ENCODE peak calls at places on chromosomes 1 and 21, in five cellular contexts. M is fibroblast of lung; L is SK-N-SH; B is CD8-positive, alpha-beta T cell; H is A549. X is an unnamed sample.

GRCh38 chr1:236836157-236836556 is 41.1 kb downstream of the MTR start:
- DNase-seq in M (no peak), L (no peak), B (no peak), H (no peak), X (no peak)

GRCh38 chr1:6365047-6365446 is 28.5 kb downstream of the ACOT7 start:
- DNase-seq in M (no peak), L (no peak), B (peak), H (no peak), X (no peak)

GRCh38 chr1:28087614-28088167 is 719 bp downstream of the EYA3 start:
- DNase-seq in M (no peak), L (peak), B (no peak), H (no peak), X (peak)

GRCh38 chr21:26098758-26099157 is 71.8 kb downstream of the APP start:
- DNase-seq in M (peak), L (no peak), B (no peak), H (no peak), X (peak)

GRCh38 chr1:35557118-35557610 is at the start of gene KIAA0319L:
- DNase-seq in M (no peak), L (peak), B (no peak), H (peak), X (peak)

GRCh38 chr1:200372885-200373181 is 37.0 kb downstream of the ZNF281 start:
- DNase-seq in M (no peak), L (no peak), B (no peak), H (no peak), X (no peak)

GRCh38 chr1:117257291-117257690 is 46.6 kb upstream of the VTCN1 start:
- DNase-seq in M (no peak), L (no peak), B (no peak), H (no peak), X (no peak)

GRCh38 chr1:106755682-106756406 is 300.6 kb upstream of the PRMT6 start:
- DNase-seq in M (peak), L (no peak), B (no peak), H (no peak), X (peak)

GRCh38 chr1:22806584-22806983 is 95.9 kb downstream of the EPHB2 start:
- DNase-seq in M (no peak), L (no peak), B (no peak), H (no peak), X (no peak)

GRCh38 chr1:212458817-212459216 is 26.1 kb downstream of the NENF start:
- DNase-seq in M (no peak), L (no peak), B (no peak), H (no peak), X (no peak)

GRCh38 chr1:22814176-22815042 is 103.8 kb downstream of the EPHB2 start:
- DNase-seq in M (peak), L (peak), B (no peak), H (no peak), X (peak)

GRCh38 chr1:94924967-94925366 is 1.9 kb downstream of the CNN3 start:
- DNase-seq in M (peak), L (no peak), B (no peak), H (no peak), X (no peak)

GRCh38 chr1:67732750-67733151 is 47.8 kb downstream of the GADD45A start:
- DNase-seq in M (peak), L (no peak), B (no peak), H (no peak), X (peak)

GRCh38 chr1:1210726-1211540 is 3.0 kb downstream of the TNFRSF4 start:
- DNase-seq in M (no peak), L (peak), B (no peak), H (no peak), X (no peak)

GRCh38 chr1:180239145-180240096 is 9.4 kb downstream of the LHX4 start:
- DNase-seq in M (no peak), L (no peak), B (no peak), H (no peak), X (no peak)

GRCh38 chr1:116907351-116907750 is 2.4 kb upstream of the PTGFRN start:
- DNase-seq in M (no peak), L (no peak), B (no peak), H (no peak), X (no peak)

GRCh38 chr1:211756471-211757020 is 74.0 kb downstream of the LPGAT1 start:
- DNase-seq in M (no peak), L (no peak), B (no peak), H (no peak), X (no peak)

GRCh38 chr1:171115280-171115897 is 24.7 kb downstream of the FMO3 start:
- DNase-seq in M (no peak), L (no peak), B (no peak), H (no peak), X (no peak)

GRCh38 chr1:87330201-87330953 is 1.7 kb downstream of the LMO4 start:
- DNase-seq in M (peak), L (no peak), B (peak), H (no peak), X (peak)

GRCh38 chr1:185401019-185401418 is 84.0 kb upstream of the IVNS1ABP start:
- DNase-seq in M (peak), L (no peak), B (no peak), H (peak), X (peak)

GRCh38 chr1:92709738-92710137 is 75.2 kb downstream of the EVI5 start:
- DNase-seq in M (peak), L (no peak), B (no peak), H (peak), X (peak)

GRCh38 chr1:184555665-184556641 is 169.1 kb downstream of the C1orf21 start:
- DNase-seq in M (no peak), L (no peak), B (no peak), H (no peak), X (no peak)

GRCh38 chr1:29416267-29416666 is 179.9 kb downstream of the PTPRU start:
- DNase-seq in M (no peak), L (no peak), B (no peak), H (peak), X (no peak)

GRCh38 chr1:169113613-169114119 is 7.2 kb downstream of the ATP1B1 start:
- DNase-seq in M (peak), L (no peak), B (no peak), H (peak), X (peak)

GRCh38 chr1:23664837-23665795 is 26.5 kb upstream of the RPL11 start:
- DNase-seq in M (peak), L (peak), B (no peak), H (peak), X (peak)

GRCh38 chr1:150085406-150085805 is 17.8 kb downstream of the VPS45 start:
- DNase-seq in M (no peak), L (no peak), B (no peak), H (no peak), X (no peak)

GRCh38 chr1:24175033-24175755 is 11.9 kb downstream of the IFNLR1 start:
- DNase-seq in M (no peak), L (no peak), B (no peak), H (no peak), X (no peak)

GRCh38 chr1:81689531-81689941 is 111.2 kb upstream of the ADGRL2 start:
- DNase-seq in M (peak), L (no peak), B (no peak), H (no peak), X (peak)

GRCh38 chr1:116491985-116492811 is 78.6 kb downstream of the CD58 start:
- DNase-seq in M (peak), L (peak), B (no peak), H (no peak), X (no peak)

GRCh38 chr21:43645987-43646386 is 13.3 kb downstream of the HSF2BP start:
- DNase-seq in M (no peak), L (no peak), B (no peak), H (peak), X (no peak)

GRCh38 chr1:20442920-20443625 is 42.9 kb downstream of the CAMK2N1 start:
- DNase-seq in M (no peak), L (peak), B (no peak), H (no peak), X (peak)

GRCh38 chr1:197313713-197314112 is 45.7 kb downstream of the CRB1 start:
- DNase-seq in M (no peak), L (no peak), B (no peak), H (no peak), X (no peak)

GRCh38 chr1:197312163-197312562 is 44.1 kb downstream of the CRB1 start:
- DNase-seq in M (peak), L (no peak), B (no peak), H (peak), X (no peak)

GRCh38 chr1:197319631-197320030 is 51.6 kb downstream of the CRB1 start:
- DNase-seq in M (peak), L (no peak), B (no peak), H (no peak), X (no peak)

DNA sequence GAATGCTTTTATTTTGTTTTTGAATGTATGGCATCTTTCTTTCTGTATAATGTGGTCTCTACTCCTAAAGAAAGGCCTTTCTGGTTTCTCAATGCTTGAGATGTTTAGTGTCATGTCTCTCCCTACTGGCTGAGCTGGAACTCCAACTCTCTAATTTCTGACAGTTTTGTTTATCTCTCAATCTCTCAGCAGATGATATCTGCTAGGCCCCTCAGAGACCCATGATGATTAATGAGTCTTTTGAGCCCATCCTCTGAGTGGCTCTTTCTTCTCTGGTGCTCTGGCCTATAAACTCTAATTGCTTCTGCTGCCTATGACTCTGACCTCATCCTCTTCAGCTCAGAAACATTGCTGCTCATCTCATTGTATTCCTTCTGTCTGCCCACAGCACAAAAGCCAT is 46.6 kb downstream of the CRB1 start:
- DNase-seq in M (no peak), L (no peak), B (no peak), H (no peak), X (no peak)
- TF ChIP-seq CTCF in M (no peak), L (peak), B (no peak), H (no peak), X (no peak)

GRCh38 chr1:235527196-235527814 is 23.1 kb upstream of the B3GALNT2 start:
- DNase-seq in M (no peak), L (no peak), B (no peak), H (no peak), X (peak)

GRCh38 chr1:235525314-235525713 is 21.1 kb upstream of the B3GALNT2 start:
- DNase-seq in M (peak), L (no peak), B (no peak), H (no peak), X (no peak)
- TF ChIP-seq CTCF in M (no peak), L (no peak), B (no peak), H (no peak), X (no peak)

DNA sequence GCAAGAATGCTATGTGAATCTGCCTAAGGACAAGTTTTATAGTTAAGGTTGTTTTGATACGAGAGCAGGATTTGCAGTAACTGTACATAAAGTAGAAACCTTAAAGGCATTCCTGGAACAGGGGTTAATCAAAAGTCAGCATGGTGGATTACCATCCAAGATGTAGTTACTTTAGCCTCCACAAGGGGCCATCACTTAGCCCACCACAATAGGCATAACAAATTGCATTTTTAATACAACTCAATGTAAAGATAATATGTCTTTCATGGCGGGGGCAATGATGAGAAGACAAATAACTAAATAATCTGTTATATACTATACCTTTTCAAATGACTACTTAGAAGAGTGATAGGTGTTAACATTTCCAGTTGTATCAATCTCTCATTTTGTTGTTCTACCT is 611.2 kb upstream of the ADGRL4 start:
- DNase-seq in M (no peak), L (no peak), B (no peak), H (no peak), X (no peak)
- TF ChIP-seq CTCF in M (peak), L (peak), B (no peak), H (no peak), X (peak)

GRCh38 chr1:3664700-3665375 is 12.5 kb downstream of the TP73 start:
- DNase-seq in M (no peak), L (no peak), B (no peak), H (no peak), X (no peak)

GRCh38 chr1:3662080-3662671 is 9.9 kb downstream of the TP73 start:
- DNase-seq in M (no peak), L (no peak), B (no peak), H (no peak), X (no peak)

GRCh38 chr1:3660704-3661103 is 8.4 kb downstream of the TP73 start:
- DNase-seq in M (no peak), L (no peak), B (no peak), H (no peak), X (no peak)

GRCh38 chr1:3661631-3662030 is 9.3 kb downstream of the TP73 start:
- DNase-seq in M (no peak), L (no peak), B (no peak), H (no peak), X (no peak)

GRCh38 chr1:3663999-3664699 is 11.8 kb downstream of the TP73 start:
- DNase-seq in M (no peak), L (no peak), B (no peak), H (no peak), X (no peak)
- TF ChIP-seq CTCF in M (no peak), L (no peak), B (no peak), H (no peak), X (no peak)

DNA sequence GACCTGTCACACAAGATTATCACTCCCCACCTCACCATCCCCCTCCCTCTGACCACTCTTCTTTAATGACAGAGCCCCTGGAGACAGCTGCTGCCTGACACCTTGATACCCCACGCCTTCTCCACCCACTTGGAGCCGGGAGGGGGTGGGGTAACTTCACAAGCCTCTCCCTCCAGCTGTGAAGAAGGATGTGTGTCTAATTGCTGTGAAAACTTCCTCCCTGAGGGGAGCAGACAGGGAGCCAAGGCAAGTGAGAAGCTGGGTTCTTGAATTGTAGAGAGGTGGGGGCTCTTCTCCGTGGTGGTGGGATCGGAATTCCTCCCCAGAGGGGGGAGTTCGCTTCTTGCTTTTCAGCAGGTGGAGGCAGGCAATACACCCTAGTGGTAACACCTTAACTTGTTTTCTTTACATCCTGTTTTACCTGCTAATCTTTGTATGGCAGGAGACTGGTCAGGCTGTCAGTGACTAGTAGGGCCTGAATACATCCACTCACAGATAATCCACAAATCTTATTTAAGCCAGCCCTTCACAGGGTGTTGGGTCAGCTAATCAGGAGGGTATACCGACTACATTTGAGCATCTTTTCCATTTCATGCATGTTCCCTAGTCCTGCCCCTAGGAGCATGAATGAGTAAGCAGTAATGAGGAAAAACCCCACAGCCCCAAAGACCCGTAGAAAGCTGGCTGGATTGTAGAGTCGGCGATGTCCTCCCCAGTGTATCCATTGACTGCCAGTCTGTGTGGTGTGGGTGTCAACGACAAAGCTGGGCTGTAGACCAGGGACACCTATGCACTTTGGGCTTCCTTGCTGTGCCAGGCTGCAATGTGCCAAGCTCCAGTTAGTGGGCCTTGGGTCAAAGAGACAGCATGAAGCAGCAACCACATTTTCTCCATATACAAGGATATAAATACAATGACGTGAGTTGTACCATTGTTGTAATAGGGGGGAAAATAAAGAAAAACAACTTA is 57.3 kb downstream of the NFASC start:
- DNase-seq in M (no peak), L (no peak), B (no peak), H (no peak), X (no peak)
- TF ChIP-seq CTCF in M (no peak), L (no peak), B (no peak), H (no peak), X (no peak)

GRCh38 chr1:13775446-13775845 is 75.5 kb downstream of the PRDM2 start:
- DNase-seq in M (no peak), L (no peak), B (no peak), H (no peak), X (peak)
- TF ChIP-seq CTCF in M (no peak), L (no peak), B (no peak), H (no peak), X (no peak)

DNA sequence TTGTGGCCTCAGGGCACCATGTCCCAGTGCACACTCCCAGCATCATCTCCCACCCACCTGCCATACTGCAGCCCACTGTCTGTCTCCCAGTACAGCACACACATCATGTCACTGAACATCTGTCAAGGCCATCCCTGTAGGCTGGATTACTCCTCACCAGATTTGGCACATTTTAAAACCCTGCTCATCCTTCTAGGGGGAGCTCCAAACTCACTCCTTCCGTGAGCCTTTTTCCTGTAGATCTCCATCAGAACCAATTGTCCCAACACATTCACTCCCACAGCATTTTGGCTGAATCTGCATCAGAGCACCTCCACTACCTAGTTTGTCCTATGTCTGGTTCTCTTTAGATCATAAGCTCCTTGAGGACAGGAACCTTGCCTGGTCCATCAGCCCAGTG is 58.6 kb upstream of the GRIK3 start:
- DNase-seq in M (no peak), L (no peak), B (no peak), H (no peak), X (no peak)
- TF ChIP-seq CTCF in M (no peak), L (no peak), B (no peak), H (no peak), X (no peak)

DNA sequence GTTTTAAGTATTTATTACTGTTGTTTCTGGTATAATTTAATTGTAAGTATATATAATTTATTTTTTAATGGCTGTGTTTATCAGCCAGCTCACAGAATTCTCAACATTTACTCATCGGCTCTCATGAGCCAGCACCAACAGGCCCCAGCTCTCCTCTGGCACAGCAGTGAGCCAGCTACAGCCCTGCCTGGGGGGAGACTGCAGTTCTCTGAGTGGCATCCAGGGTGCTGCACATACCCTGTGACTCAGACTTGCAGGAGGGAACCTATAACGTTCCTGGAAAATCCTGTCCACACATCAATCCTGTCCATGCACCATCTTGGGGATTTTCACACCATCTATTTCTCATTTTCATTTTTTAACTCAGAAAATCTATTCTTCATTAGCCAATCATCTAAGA is 36.5 kb downstream of the FHAD1 start:
- DNase-seq in M (peak), L (peak), B (no peak), H (peak), X (no peak)
- TF ChIP-seq CTCF in M (no peak), L (peak), B (no peak), H (no peak), X (peak)

DNA sequence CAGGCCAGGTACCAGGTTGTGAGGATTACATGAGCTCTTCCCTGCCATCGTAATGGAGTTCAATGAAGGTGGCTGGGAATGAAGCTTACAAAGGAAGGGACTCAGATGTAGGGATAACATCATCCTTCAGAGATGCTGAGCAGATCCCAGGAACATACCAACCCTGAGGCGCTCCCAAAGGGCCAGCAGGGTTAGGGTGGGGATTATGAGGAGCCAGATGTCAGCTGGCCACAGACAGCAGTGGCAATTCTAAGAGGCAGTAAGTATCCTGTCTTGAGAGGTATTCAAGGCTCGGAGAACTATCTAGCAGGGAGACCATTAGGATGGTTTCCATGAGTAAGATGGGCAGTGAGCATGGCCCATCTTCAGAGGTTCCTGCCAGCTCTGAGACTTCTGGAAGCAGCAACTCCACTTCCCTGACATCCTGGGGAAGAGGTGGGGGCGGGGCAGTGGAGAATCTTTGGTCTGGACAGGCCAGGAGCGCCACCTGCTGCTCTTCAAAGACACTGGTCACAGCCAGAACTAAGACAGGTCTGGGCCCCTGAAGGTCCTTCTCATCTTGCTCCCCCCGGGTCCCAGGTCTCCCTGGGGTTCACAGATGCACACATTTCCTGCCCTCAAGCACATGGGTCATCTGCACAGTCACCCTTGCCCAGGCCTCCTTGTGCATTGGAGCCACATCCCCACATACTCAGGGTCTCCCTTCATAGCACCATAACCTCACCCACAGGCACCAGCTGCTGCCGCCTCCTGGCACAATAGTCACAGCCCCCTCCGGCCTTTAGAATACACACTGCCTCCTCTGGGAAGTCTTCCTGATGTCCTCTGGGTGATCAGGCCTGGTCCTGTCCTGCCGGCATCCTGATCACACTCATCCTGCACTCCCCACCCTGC is 2.8 kb upstream of the SDC3 start:
- DNase-seq in M (peak), L (peak), B (peak), H (peak), X (peak)
- TF ChIP-seq CTCF in M (peak), L (peak), B (no peak), H (peak), X (peak)